ENCODE peak calls at places on chromosomes 11 and 22, in six cellular contexts. One of them, this sample, is unnamed.
A peak's percentile ranks its signal among the peaks of the same experiment; 100 is the strongest.

GRCh38 chr11:36509694-36510566 is at the start of gene TRAF6:
- DNase-seq in A673: peak; percentile 98
- DNase-seq in transverse colon: peak; percentile 91
- DNase-seq in PC-3: peak; percentile 76
- DNase-seq in lung: peak; percentile 91
- DNase-seq in small intestine: peak; percentile 86
- DNase-seq in this sample: peak; percentile 96

GRCh38 chr11:59668188-59668949 is 468 bp downstream of the PATL1 start:
- DNase-seq in transverse colon: peak; percentile 58
- DNase-seq in lung: peak; percentile 66
- DNase-seq in PC-3: peak; percentile 37
- DNase-seq in A673: peak; percentile 68
- DNase-seq in small intestine: peak; percentile 32
- DNase-seq in this sample: peak; percentile 80

GRCh38 chr11:113553235-113553634 is 78.0 kb upstream of the DRD2 start:
- DNase-seq in small intestine: no peak
- DNase-seq in lung: no peak
- DNase-seq in A673: peak; percentile 85
- DNase-seq in PC-3: peak; percentile 93
- DNase-seq in transverse colon: no peak
- DNase-seq in this sample: peak; percentile 85

GRCh38 chr11:67648140-67648795 is 2.3 kb downstream of the ACY3 start:
- DNase-seq in small intestine: peak; percentile 73
- DNase-seq in transverse colon: peak; percentile 54
- DNase-seq in PC-3: no peak
- DNase-seq in A673: peak; percentile 52
- DNase-seq in lung: no peak
- DNase-seq in this sample: no peak

GRCh38 chr11:34416088-34416487 is 22.6 kb upstream of the CAT start:
- DNase-seq in transverse colon: no peak
- DNase-seq in A673: no peak
- DNase-seq in lung: no peak
- DNase-seq in small intestine: no peak
- DNase-seq in PC-3: no peak
- DNase-seq in this sample: no peak

GRCh38 chr11:2582958-2583604 is 116.7 kb downstream of the KCNQ1OT1 start:
- DNase-seq in A673: peak; percentile 31
- DNase-seq in lung: no peak
- DNase-seq in PC-3: no peak
- DNase-seq in small intestine: no peak
- DNase-seq in transverse colon: peak; percentile 6
- DNase-seq in this sample: no peak

GRCh38 chr11:93329936-93330445 is 551 bp upstream of the DEUP1 start:
- DNase-seq in PC-3: no peak
- DNase-seq in transverse colon: no peak
- DNase-seq in small intestine: no peak
- DNase-seq in lung: no peak
- DNase-seq in A673: peak; percentile 18
- DNase-seq in this sample: no peak

GRCh38 chr11:109960831-109961230 is 132.4 kb upstream of the ZC3H12C start:
- DNase-seq in PC-3: no peak
- DNase-seq in transverse colon: peak; percentile 16
- DNase-seq in lung: peak; percentile 35
- DNase-seq in small intestine: no peak
- DNase-seq in A673: no peak
- DNase-seq in this sample: peak; percentile 91

GRCh38 chr22:29343313-29343805 is 27.9 kb upstream of the RASL10A start:
- DNase-seq in PC-3: peak; percentile 47
- DNase-seq in A673: no peak
- DNase-seq in small intestine: no peak
- DNase-seq in lung: peak; percentile 49
- DNase-seq in transverse colon: no peak
- DNase-seq in this sample: peak; percentile 41

GRCh38 chr11:416757-417621 is 2.2 kb upstream of the SIGIRR start:
- DNase-seq in A673: no peak
- DNase-seq in PC-3: peak; percentile 79
- DNase-seq in transverse colon: peak; percentile 80
- DNase-seq in small intestine: peak; percentile 81
- DNase-seq in lung: no peak
- DNase-seq in this sample: peak; percentile 54

GRCh38 chr11:70073188-70073817 is 4.8 kb upstream of the ANO1 start:
- DNase-seq in lung: no peak
- DNase-seq in A673: peak; percentile 28
- DNase-seq in small intestine: no peak
- DNase-seq in transverse colon: no peak
- DNase-seq in PC-3: no peak
- DNase-seq in this sample: no peak

GRCh38 chr11:36280531-36280930 is 8.7 kb downstream of the COMMD9 start:
- DNase-seq in small intestine: no peak
- DNase-seq in transverse colon: no peak
- DNase-seq in lung: no peak
- DNase-seq in PC-3: no peak
- DNase-seq in A673: no peak
- DNase-seq in this sample: no peak

GRCh38 chr22:33848251-33848650 is 72.0 kb downstream of the LARGE1 start:
- DNase-seq in PC-3: no peak
- DNase-seq in transverse colon: no peak
- DNase-seq in small intestine: no peak
- DNase-seq in A673: no peak
- DNase-seq in lung: no peak
- DNase-seq in this sample: no peak

GRCh38 chr22:33850724-33851123 is 69.6 kb downstream of the LARGE1 start:
- DNase-seq in lung: no peak
- DNase-seq in PC-3: no peak
- DNase-seq in A673: no peak
- DNase-seq in transverse colon: no peak
- DNase-seq in small intestine: no peak
- DNase-seq in this sample: no peak

GRCh38 chr22:33851985-33852384 is 68.3 kb downstream of the LARGE1 start:
- DNase-seq in A673: no peak
- DNase-seq in lung: no peak
- DNase-seq in small intestine: peak; percentile 36
- DNase-seq in transverse colon: no peak
- DNase-seq in PC-3: peak; percentile 19
- DNase-seq in this sample: peak; percentile 13

GRCh38 chr22:33851240-33851639 is 69.0 kb downstream of the LARGE1 start:
- DNase-seq in PC-3: peak; percentile 7
- DNase-seq in lung: no peak
- DNase-seq in small intestine: peak; percentile 37
- DNase-seq in transverse colon: no peak
- DNase-seq in A673: no peak
- DNase-seq in this sample: peak; percentile 30

GRCh38 chr22:33850227-33850626 is 70.0 kb downstream of the LARGE1 start:
- DNase-seq in small intestine: no peak
- DNase-seq in PC-3: no peak
- DNase-seq in A673: no peak
- DNase-seq in transverse colon: no peak
- DNase-seq in lung: no peak
- DNase-seq in this sample: no peak
- H3K4me1 ChIP-seq in small intestine: peaks cover 16% of the 10 kb centered on the region
- H3K4me1 ChIP-seq in PC-3: no peaks in the 10 kb centered on the region
- H3K4me1 ChIP-seq in A673: no peaks in the 10 kb centered on the region
- H3K4me1 ChIP-seq in transverse colon: peaks cover 45% of the 10 kb centered on the region
- H3K4me1 ChIP-seq in lung: peaks cover 43% of the 10 kb centered on the region
- H3K4me1 ChIP-seq in this sample: peaks cover 18% of the 10 kb centered on the region

DNA sequence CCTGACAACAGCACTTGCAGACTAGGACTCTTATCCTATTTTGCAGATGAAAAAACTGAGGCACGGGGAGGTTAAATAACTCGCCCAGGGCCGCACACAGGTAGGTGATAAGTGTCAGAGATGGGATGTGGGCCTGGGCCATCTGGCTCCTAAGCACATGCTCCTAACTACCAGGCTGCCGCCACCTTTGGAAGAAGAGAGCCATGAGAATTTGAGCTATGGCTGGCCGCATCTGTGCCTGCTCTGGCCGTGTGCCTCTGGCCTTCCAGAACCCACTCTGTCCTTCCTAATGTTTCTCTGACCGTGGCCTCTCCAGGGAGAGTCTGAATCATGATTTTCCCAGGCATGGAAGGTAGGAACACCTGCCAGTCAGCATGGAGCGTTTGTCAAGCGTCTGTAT is 15.3 kb upstream of the IL2RB start:
- DNase-seq in lung: no peak
- DNase-seq in PC-3: no peak
- DNase-seq in small intestine: no peak
- DNase-seq in A673: no peak
- DNase-seq in transverse colon: no peak
- DNase-seq in this sample: no peak
- H3K4me1 ChIP-seq in lung: no peaks in the 10 kb centered on the region
- H3K4me1 ChIP-seq in PC-3: peaks cover 11% of the 10 kb centered on the region
- H3K4me1 ChIP-seq in small intestine: no peaks in the 10 kb centered on the region
- H3K4me1 ChIP-seq in A673: no peaks in the 10 kb centered on the region
- H3K4me1 ChIP-seq in transverse colon: peaks cover 25% of the 10 kb centered on the region
- H3K4me1 ChIP-seq in this sample: peaks cover 4% of the 10 kb centered on the region

DNA sequence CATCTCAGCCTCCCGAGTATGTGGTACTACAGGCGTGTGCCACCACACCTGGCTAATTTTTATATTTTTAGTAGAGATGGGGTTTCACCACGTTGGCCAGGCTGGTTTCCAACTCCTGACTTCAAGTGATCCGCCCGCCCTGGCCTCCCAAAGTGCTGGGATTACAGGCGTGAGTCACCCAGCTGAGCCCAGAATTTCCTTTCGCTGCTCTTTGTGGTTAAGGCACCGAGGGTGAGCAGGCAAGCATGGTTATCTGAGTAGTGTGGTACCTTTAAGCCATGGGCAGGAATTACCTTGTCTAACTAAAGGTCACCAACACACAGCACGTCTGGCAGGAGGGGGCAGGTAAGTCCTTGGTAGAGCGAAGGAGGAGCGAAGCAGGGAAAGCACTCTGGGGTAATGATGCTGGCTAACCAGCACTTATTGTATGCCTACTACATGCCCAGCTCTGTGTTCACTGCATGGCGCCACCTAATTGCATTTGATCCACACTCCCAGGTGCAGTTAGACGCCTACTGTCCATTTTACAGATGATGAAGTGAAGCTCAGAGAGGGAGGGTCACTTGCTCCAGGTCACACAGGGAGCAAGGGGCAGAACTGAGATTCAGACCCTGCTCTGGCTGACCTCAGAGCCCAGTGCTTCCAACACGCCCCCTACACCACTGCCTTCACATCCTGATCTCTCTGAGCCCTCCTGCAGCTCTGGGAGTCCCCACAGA is 45.7 kb downstream of the TRIOBP start:
- DNase-seq in lung: no peak
- DNase-seq in A673: peak; percentile 52
- DNase-seq in transverse colon: no peak
- DNase-seq in PC-3: peak; percentile 92
- DNase-seq in small intestine: peak; percentile 58
- DNase-seq in this sample: peak; percentile 88
- H3K4me1 ChIP-seq in lung: no peaks in the 10 kb centered on the region
- H3K4me1 ChIP-seq in A673: peaks cover 24% of the 10 kb centered on the region
- H3K4me1 ChIP-seq in transverse colon: peaks cover 52% of the 10 kb centered on the region
- H3K4me1 ChIP-seq in PC-3: peaks cover 37% of the 10 kb centered on the region
- H3K4me1 ChIP-seq in small intestine: no peaks in the 10 kb centered on the region
- H3K4me1 ChIP-seq in this sample: peaks cover 52% of the 10 kb centered on the region

DNA sequence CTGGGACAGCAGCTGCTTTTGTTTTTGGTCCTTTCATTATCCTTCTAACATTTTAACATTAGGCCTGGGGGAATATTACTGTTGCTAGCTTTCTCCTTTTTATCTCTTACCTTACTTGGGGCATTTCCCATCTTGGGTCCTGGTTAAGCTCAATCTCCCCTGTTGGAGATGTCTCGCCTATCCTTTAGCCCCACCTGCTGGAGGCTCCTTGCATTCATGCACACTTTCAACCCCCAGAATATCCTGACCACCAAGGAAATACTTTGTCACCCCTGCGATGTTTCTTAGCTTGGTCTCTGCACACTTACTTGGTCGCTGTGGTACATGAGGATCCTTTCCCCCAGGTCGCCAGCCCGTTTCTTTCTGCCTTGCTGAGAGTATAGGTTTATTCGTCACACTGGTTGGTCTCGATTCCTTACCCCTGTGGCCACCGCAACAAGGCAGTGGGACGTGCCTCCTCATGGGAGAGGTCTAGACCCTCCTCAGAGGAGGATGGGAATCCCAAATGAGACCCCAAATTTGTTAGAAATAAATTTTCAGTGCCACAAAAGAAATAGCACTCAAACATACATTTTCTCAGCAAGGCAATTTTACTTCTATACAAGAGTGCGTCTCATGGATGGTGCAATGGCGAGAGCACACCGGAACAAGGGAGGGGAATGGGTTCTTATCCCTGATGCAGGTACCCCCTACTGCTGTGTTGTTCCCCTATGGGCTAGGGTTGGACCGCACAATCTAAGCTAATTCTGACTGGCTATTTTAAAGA is 5.4 kb upstream of the TXN2 start:
- DNase-seq in lung: peak; percentile 36
- DNase-seq in transverse colon: peak; percentile 58
- DNase-seq in PC-3: peak; percentile 56
- DNase-seq in small intestine: peak; percentile 51
- DNase-seq in A673: peak; percentile 61
- DNase-seq in this sample: peak; percentile 76
- H3K4me1 ChIP-seq in lung: peaks cover 4% of the 10 kb centered on the region
- H3K4me1 ChIP-seq in transverse colon: peaks cover 6% of the 10 kb centered on the region
- H3K4me1 ChIP-seq in PC-3: peaks cover 7% of the 10 kb centered on the region
- H3K4me1 ChIP-seq in small intestine: no peaks in the 10 kb centered on the region
- H3K4me1 ChIP-seq in A673: no peaks in the 10 kb centered on the region
- H3K4me1 ChIP-seq in this sample: peaks cover 5% of the 10 kb centered on the region

GRCh38 chr11:128518493-128519207 is 68.7 kb downstream of the ETS1 start:
- DNase-seq in transverse colon: no peak
- DNase-seq in PC-3: no peak
- DNase-seq in small intestine: no peak
- DNase-seq in A673: no peak
- DNase-seq in lung: no peak
- DNase-seq in this sample: peak; percentile 50

GRCh38 chr11:128520206-128520885 is 67.0 kb downstream of the ETS1 start:
- DNase-seq in small intestine: no peak
- DNase-seq in lung: no peak
- DNase-seq in A673: no peak
- DNase-seq in PC-3: no peak
- DNase-seq in transverse colon: no peak
- DNase-seq in this sample: peak; percentile 47

GRCh38 chr11:128517457-128518230 is 69.7 kb downstream of the ETS1 start:
- DNase-seq in A673: no peak
- DNase-seq in PC-3: peak; percentile 67
- DNase-seq in transverse colon: no peak
- DNase-seq in small intestine: no peak
- DNase-seq in lung: no peak
- DNase-seq in this sample: peak; percentile 80

GRCh38 chr11:128520886-128521696 is 66.3 kb downstream of the ETS1 start:
- DNase-seq in lung: no peak
- DNase-seq in A673: no peak
- DNase-seq in small intestine: no peak
- DNase-seq in PC-3: no peak
- DNase-seq in transverse colon: no peak
- DNase-seq in this sample: peak; percentile 51

DNA sequence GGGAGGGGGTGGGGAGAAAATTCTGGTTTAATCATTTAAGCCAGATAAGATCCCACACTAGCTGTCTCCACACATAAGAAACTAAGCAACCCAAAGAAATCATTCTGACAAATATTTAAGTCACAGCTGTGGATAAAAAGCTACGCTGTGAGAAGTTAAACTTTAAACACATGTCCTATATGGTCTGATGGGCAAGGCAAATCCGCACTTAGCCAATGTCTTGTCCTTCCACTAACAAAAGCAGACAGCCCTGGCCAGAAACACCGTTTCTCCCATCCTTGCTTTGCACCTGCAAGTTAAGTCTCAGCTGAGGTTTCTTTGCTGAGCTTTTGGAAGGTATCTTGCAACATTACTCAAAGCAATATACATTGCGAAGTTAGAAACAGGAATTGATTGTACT is 68.0 kb downstream of the ETS1 start:
- DNase-seq in PC-3: peak; percentile 37
- DNase-seq in A673: no peak
- DNase-seq in transverse colon: no peak
- DNase-seq in small intestine: no peak
- DNase-seq in lung: no peak
- DNase-seq in this sample: peak; percentile 31
- H3K4me1 ChIP-seq in PC-3: peaks cover 70% of the 10 kb centered on the region
- H3K4me1 ChIP-seq in A673: no peaks in the 10 kb centered on the region
- H3K4me1 ChIP-seq in transverse colon: peaks cover 74% of the 10 kb centered on the region
- H3K4me1 ChIP-seq in small intestine: peaks cover 9% of the 10 kb centered on the region
- H3K4me1 ChIP-seq in lung: peaks cover 39% of the 10 kb centered on the region
- H3K4me1 ChIP-seq in this sample: peaks cover 68% of the 10 kb centered on the region